ENCODE peak calls at places on chromosomes 16 and 17, in seven cellular contexts. K is naive thymus-derived CD4-positive, alpha-beta T cell; S is PC-3; Q is NT2/D1; N is left ventricle myocardium inferior; P is ureter; J is activated gamma-delta T cell. C is an unnamed sample.

GRCh38 chr17:57255182-57255775 is 1.0 kb upstream of the MSI2 start:
- DNase-seq in K (no peak), S (no peak), Q (no peak), N (no peak), P (no peak), J (no peak), C (peak; percentile 22)

GRCh38 chr17:13671771-13672170 is 70.0 kb upstream of the HS3ST3A1 start:
- DNase-seq in K (no peak), S (peak; percentile 79), Q (no peak), N (no peak), P (no peak), J (no peak), C (no peak)

GRCh38 chr16:5604770-5605169 is 507.2 kb upstream of the EEF2KMT start:
- DNase-seq in K (no peak), S (peak; percentile 15), Q (peak; percentile 44), N (no peak), P (no peak), J (no peak), C (peak; percentile 17)

GRCh38 chr16:20740901-20741491 is 622 bp downstream of the THUMPD1 start:
- DNase-seq in K (peak; percentile 84), S (peak; percentile 68), Q (peak; percentile 71), N (peak; percentile 91), P (peak; percentile 92), J (peak; percentile 85), C (peak; percentile 87)

GRCh38 chr17:76266244-76266938 is 1.2 kb downstream of the UBALD2 start:
- DNase-seq in K (no peak), S (no peak), Q (no peak), N (no peak), P (peak; percentile 68), J (no peak), C (peak; percentile 54)

GRCh38 chr16:66891797-66892196 is 11.5 kb downstream of the PDP2 start:
- DNase-seq in K (no peak), S (no peak), Q (no peak), N (no peak), P (no peak), J (no peak), C (no peak)

GRCh38 chr16:22624759-22625533 is 114.3 kb downstream of the NPIPB5 start:
- DNase-seq in K (no peak), S (no peak), Q (no peak), N (no peak), P (no peak), J (no peak), C (no peak)

GRCh38 chr17:4607773-4608187 is 23.5 kb downstream of the SMTNL2 start:
- DNase-seq in K (no peak), S (no peak), Q (no peak), N (peak; percentile 83), P (peak; percentile 70), J (no peak), C (no peak)

GRCh38 chr17:4658478-4659305 is 17.2 kb upstream of the ALOX15 start:
- DNase-seq in K (no peak), S (no peak), Q (no peak), N (no peak), P (no peak), J (no peak), C (no peak)

GRCh38 chr16:29804455-29805231 is 1.7 kb upstream of the MAZ start:
- DNase-seq in K (no peak), S (no peak), Q (no peak), N (peak; percentile 67), P (peak; percentile 56), J (no peak), C (peak; percentile 45)

GRCh38 chr17:4232168-4232813 is 31.5 kb downstream of the ANKFY1 start:
- DNase-seq in K (no peak), S (no peak), Q (no peak), N (no peak), P (no peak), J (no peak), C (no peak)

GRCh38 chr16:31455601-31456314 is 3.5 kb upstream of the ARMC5 start:
- DNase-seq in K (no peak), S (no peak), Q (no peak), N (no peak), P (no peak), J (no peak), C (peak; percentile 58)

GRCh38 chr17:74011963-74012362 is 191.5 kb upstream of the RPL38 start:
- DNase-seq in K (no peak), S (no peak), Q (no peak), N (no peak), P (no peak), J (no peak), C (no peak)

GRCh38 chr16:740764-741505 is at the start of gene CIAO3:
- DNase-seq in K (peak; percentile 98), S (peak; percentile 86), Q (peak; percentile 90), N (peak; percentile 89), P (peak; percentile 90), J (peak; percentile 89), C (peak; percentile 93)

GRCh38 chr17:1880851-1881630 is 51.2 kb downstream of the RPA1 start:
- DNase-seq in K (no peak), S (no peak), Q (no peak), N (no peak), P (no peak), J (no peak), C (no peak)

GRCh38 chr16:22782299-22782698 is 31.7 kb upstream of the HS3ST2 start:
- DNase-seq in K (no peak), S (no peak), Q (no peak), N (no peak), P (no peak), J (no peak), C (no peak)

GRCh38 chr17:13002761-13003453 is 14.9 kb downstream of the ELAC2 start:
- DNase-seq in K (peak; percentile 17), S (peak; percentile 83), Q (peak; percentile 35), N (peak; percentile 80), P (peak; percentile 74), J (no peak), C (peak; percentile 38)

GRCh38 chr17:42814633-42815399 is 9.3 kb downstream of the BECN1 start:
- DNase-seq in K (no peak), S (no peak), Q (no peak), N (no peak), P (no peak), J (no peak), C (no peak)

GRCh38 chr16:70685061-70685937 is 554 bp downstream of the MTSS2 start:
- DNase-seq in K (no peak), S (no peak), Q (no peak), N (no peak), P (no peak), J (no peak), C (no peak)

GRCh38 chr17:40173091-40173777 is 4.0 kb upstream of the RAPGEFL1 start:
- DNase-seq in K (no peak), S (no peak), Q (no peak), N (no peak), P (no peak), J (no peak), C (no peak)

GRCh38 chr17:83089322-83090156 is 10.1 kb downstream of the METRNL start:
- DNase-seq in K (no peak), S (peak; percentile 56), Q (no peak), N (no peak), P (peak; percentile 84), J (no peak), C (no peak)

GRCh38 chr17:8105957-8106398 is 12.3 kb downstream of the ALOXE3 start:
- DNase-seq in K (no peak), S (no peak), Q (no peak), N (no peak), P (no peak), J (no peak), C (no peak)

GRCh38 chr16:1696863-1697262 is 9.1 kb upstream of the MAPK8IP3 start:
- DNase-seq in K (no peak), S (peak; percentile 83), Q (no peak), N (no peak), P (no peak), J (no peak), C (no peak)

GRCh38 chr17:61475726-61476125 is 23.5 kb downstream of the TBX4 start:
- DNase-seq in K (no peak), S (peak; percentile 27), Q (no peak), N (no peak), P (no peak), J (no peak), C (no peak)

GRCh38 chr17:62717589-62718342 is 90.3 kb downstream of the MRC2 start:
- DNase-seq in K (no peak), S (no peak), Q (no peak), N (no peak), P (no peak), J (no peak), C (no peak)

GRCh38 chr17:1011760-1012735 is 15.1 kb downstream of the TIMM22 start:
- DNase-seq in K (no peak), S (no peak), Q (no peak), N (no peak), P (no peak), J (no peak), C (no peak)

C was measured in NAMALWA.